ENCODE peak calls at places on chromosomes 3 and 15, in six cellular contexts. L is Peyer's patch, G is mucosa of descending colon, H is BJ, F is AG10803, B is astrocyte of the spinal cord. Y is an unnamed sample.

GRCh38 chr3:44833394-44833793 is 28.3 kb upstream of the TMEM42 start:
- DNase-seq in L (no peak), G (no peak), H (no peak), F (no peak), B (no peak), Y (no peak)

GRCh38 chr3:45994661-45995369 is 809 bp downstream of the FYCO1 start:
- DNase-seq in L (peak; percentile 61), G (peak; percentile 38), H (no peak), F (no peak), B (no peak), Y (no peak)

GRCh38 chr3:194447657-194448056 is 39.1 kb downstream of the ATP13A3 start:
- DNase-seq in L (no peak), G (no peak), H (no peak), F (no peak), B (no peak), Y (no peak)

GRCh38 chr15:99343836-99344551 is 92.7 kb downstream of the LRRC28 start:
- DNase-seq in L (no peak), G (peak; percentile 46), H (no peak), F (no peak), B (no peak), Y (no peak)

GRCh38 chr15:95323798-95324197 is 1006.7 kb upstream of the NR2F2 start:
- DNase-seq in L (no peak), G (no peak), H (no peak), F (no peak), B (no peak), Y (no peak)

GRCh38 chr3:102087236-102087635 is 237.9 kb downstream of the NFKBIZ start:
- DNase-seq in L (no peak), G (no peak), H (no peak), F (no peak), B (no peak), Y (no peak)

GRCh38 chr15:68230157-68231100 is 901 bp upstream of the CLN6 start:
- DNase-seq in L (no peak), G (no peak), H (no peak), F (peak; percentile 15), B (no peak), Y (peak; percentile 23)

GRCh38 chr3:124800511-124801374 is 70.5 kb downstream of the UMPS start:
- DNase-seq in L (peak; percentile 35), G (no peak), H (no peak), F (no peak), B (peak; percentile 71), Y (peak; percentile 77)

GRCh38 chr3:179067291-179067690 is 4.3 kb downstream of the ZMAT3 start:
- DNase-seq in L (no peak), G (no peak), H (no peak), F (no peak), B (no peak), Y (no peak)

GRCh38 chr3:41202075-41202833 is 2.9 kb downstream of the CTNNB1 start:
- DNase-seq in L (no peak), G (no peak), H (no peak), F (no peak), B (peak; percentile 16), Y (no peak)

GRCh38 chr15:74345051-74345450 is 22.4 kb downstream of the CYP11A1 start:
- DNase-seq in L (peak; percentile 21), G (no peak), H (no peak), F (no peak), B (peak; percentile 38), Y (peak; percentile 40)

GRCh38 chr3:123781138-123781537 is 103.0 kb downstream of the MYLK start:
- DNase-seq in L (no peak), G (no peak), H (no peak), F (no peak), B (no peak), Y (no peak)
- TF ChIP-seq CTCF in L (no peak), G (no peak), H (no peak), F (no peak), B (no peak), Y (peak; percentile 9)

GRCh38 chr3:58340594-58341244 is 8.0 kb downstream of the PXK start:
- DNase-seq in L (no peak), G (no peak), H (no peak), F (no peak), B (no peak), Y (no peak)
- H3K4me3 ChIP-seq in L (no peak overlapping the region), G (no peak overlapping the region), H (no peak overlapping the region), F (no peak overlapping the region), B (no peak overlapping the region), Y (no peak overlapping the region)

DNA sequence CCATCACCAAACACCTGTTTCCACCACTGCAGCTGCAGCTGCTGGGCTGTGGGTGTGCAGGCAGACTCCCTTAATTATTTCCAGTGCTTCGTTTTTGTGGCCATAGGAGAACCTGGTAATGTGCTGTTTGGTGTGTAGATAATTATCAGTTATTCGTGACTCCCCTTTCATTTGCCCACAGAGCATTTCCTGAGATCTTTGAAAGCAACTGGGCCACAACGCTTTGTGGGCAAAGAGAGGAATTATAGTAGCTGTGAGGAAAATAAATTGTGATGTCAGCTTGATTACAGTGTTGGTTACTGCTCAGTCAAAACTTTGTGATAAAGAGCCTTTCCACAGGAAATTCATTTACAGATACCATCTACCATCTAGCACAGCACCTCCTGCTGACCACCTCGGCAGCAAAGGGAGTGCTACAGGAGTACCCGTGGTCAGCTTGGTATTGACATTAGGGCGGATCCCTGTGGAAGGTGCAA is 193.3 kb upstream of the SLCO3A1 start:
- DNase-seq in L (no peak), G (no peak), H (no peak), F (no peak), B (no peak), Y (no peak)
- TF ChIP-seq CTCF in L (no peak), G (no peak), H (no peak), F (no peak), B (no peak), Y (no peak)

GRCh38 chr3:136251511-136251910 is 1.4 kb downstream of the PCCB start:
- DNase-seq in L (no peak), G (no peak), H (no peak), F (no peak), B (no peak), Y (no peak)
- H3K4me3 ChIP-seq in L (no peak overlapping the region), G (no peak overlapping the region), H (no peak overlapping the region), F (peak overlapping the region; percentile 77), B (peak overlapping the region; percentile 71), Y (no peak overlapping the region)